ENCODE peak calls at places on chromosomes 1 and 21, in eight cellular contexts. One of them, this sample, is unnamed.

GRCh38 chr21:26443867-26444266 is 129.2 kb downstream of the CYYR1 start:
- DNase-seq in activated CD8-positive, alpha-beta memory T cell treated with anti-CD3 and anti-CD28 coated beads for 48 hours: no peak
- DNase-seq in stimulated activated effector memory CD8-positive, alpha-beta T cell treated with anti-CD3 and anti-CD28 coated beads, Interleukin-12 subunit alpha, Interleukin-12 subunit beta, amount 100 ng/mL, for 72 hours: no peak
- DNase-seq in amniotic epithelial cell: peak
- DNase-seq in T-helper 9 cell: no peak
- DNase-seq in NCI-H226: peak
- DNase-seq in GM23338: no peak
- DNase-seq in KBM-7: no peak
- DNase-seq in this sample: no peak

GRCh38 chr21:36379236-36379635 is 6.0 kb upstream of the CHAF1B start:
- DNase-seq in activated CD8-positive, alpha-beta memory T cell treated with anti-CD3 and anti-CD28 coated beads for 48 hours: no peak
- DNase-seq in stimulated activated effector memory CD8-positive, alpha-beta T cell treated with anti-CD3 and anti-CD28 coated beads, Interleukin-12 subunit alpha, Interleukin-12 subunit beta, amount 100 ng/mL, for 72 hours: no peak
- DNase-seq in amniotic epithelial cell: no peak
- DNase-seq in T-helper 9 cell: no peak
- DNase-seq in NCI-H226: no peak
- DNase-seq in GM23338: no peak
- DNase-seq in KBM-7: no peak
- DNase-seq in this sample: no peak

GRCh38 chr1:214236477-214236876 is 44.5 kb upstream of the SMYD2 start:
- DNase-seq in activated CD8-positive, alpha-beta memory T cell treated with anti-CD3 and anti-CD28 coated beads for 48 hours: no peak
- DNase-seq in stimulated activated effector memory CD8-positive, alpha-beta T cell treated with anti-CD3 and anti-CD28 coated beads, Interleukin-12 subunit alpha, Interleukin-12 subunit beta, amount 100 ng/mL, for 72 hours: no peak
- DNase-seq in amniotic epithelial cell: no peak
- DNase-seq in T-helper 9 cell: no peak
- DNase-seq in NCI-H226: no peak
- DNase-seq in GM23338: no peak
- DNase-seq in KBM-7: no peak
- DNase-seq in this sample: no peak

GRCh38 chr1:106995970-106996369 is 60.5 kb upstream of the PRMT6 start:
- DNase-seq in activated CD8-positive, alpha-beta memory T cell treated with anti-CD3 and anti-CD28 coated beads for 48 hours: no peak
- DNase-seq in stimulated activated effector memory CD8-positive, alpha-beta T cell treated with anti-CD3 and anti-CD28 coated beads, Interleukin-12 subunit alpha, Interleukin-12 subunit beta, amount 100 ng/mL, for 72 hours: no peak
- DNase-seq in amniotic epithelial cell: no peak
- DNase-seq in T-helper 9 cell: no peak
- DNase-seq in NCI-H226: no peak
- DNase-seq in GM23338: no peak
- DNase-seq in KBM-7: no peak
- DNase-seq in this sample: peak

GRCh38 chr1:209038316-209038715 is 545.2 kb upstream of the CAMK1G start:
- DNase-seq in activated CD8-positive, alpha-beta memory T cell treated with anti-CD3 and anti-CD28 coated beads for 48 hours: no peak
- DNase-seq in stimulated activated effector memory CD8-positive, alpha-beta T cell treated with anti-CD3 and anti-CD28 coated beads, Interleukin-12 subunit alpha, Interleukin-12 subunit beta, amount 100 ng/mL, for 72 hours: no peak
- DNase-seq in amniotic epithelial cell: no peak
- DNase-seq in T-helper 9 cell: no peak
- DNase-seq in NCI-H226: no peak
- DNase-seq in GM23338: no peak
- DNase-seq in KBM-7: no peak
- DNase-seq in this sample: no peak

GRCh38 chr1:25692560-25692959 is 76.0 kb downstream of the MAN1C1 start:
- DNase-seq in activated CD8-positive, alpha-beta memory T cell treated with anti-CD3 and anti-CD28 coated beads for 48 hours: no peak
- DNase-seq in stimulated activated effector memory CD8-positive, alpha-beta T cell treated with anti-CD3 and anti-CD28 coated beads, Interleukin-12 subunit alpha, Interleukin-12 subunit beta, amount 100 ng/mL, for 72 hours: no peak
- DNase-seq in amniotic epithelial cell: no peak
- DNase-seq in T-helper 9 cell: no peak
- DNase-seq in NCI-H226: no peak
- DNase-seq in GM23338: peak
- DNase-seq in KBM-7: peak
- DNase-seq in this sample: no peak

GRCh38 chr1:232589809-232590741 is 39.9 kb downstream of the SIPA1L2 start:
- DNase-seq in activated CD8-positive, alpha-beta memory T cell treated with anti-CD3 and anti-CD28 coated beads for 48 hours: no peak
- DNase-seq in stimulated activated effector memory CD8-positive, alpha-beta T cell treated with anti-CD3 and anti-CD28 coated beads, Interleukin-12 subunit alpha, Interleukin-12 subunit beta, amount 100 ng/mL, for 72 hours: no peak
- DNase-seq in amniotic epithelial cell: peak
- DNase-seq in T-helper 9 cell: no peak
- DNase-seq in NCI-H226: no peak
- DNase-seq in GM23338: no peak
- DNase-seq in KBM-7: no peak
- DNase-seq in this sample: no peak

GRCh38 chr1:77283701-77284425 is 2.0 kb downstream of the AK5 start:
- DNase-seq in activated CD8-positive, alpha-beta memory T cell treated with anti-CD3 and anti-CD28 coated beads for 48 hours: no peak
- DNase-seq in stimulated activated effector memory CD8-positive, alpha-beta T cell treated with anti-CD3 and anti-CD28 coated beads, Interleukin-12 subunit alpha, Interleukin-12 subunit beta, amount 100 ng/mL, for 72 hours: no peak
- DNase-seq in amniotic epithelial cell: no peak
- DNase-seq in T-helper 9 cell: no peak
- DNase-seq in NCI-H226: no peak
- DNase-seq in GM23338: no peak
- DNase-seq in KBM-7: no peak
- DNase-seq in this sample: no peak

GRCh38 chr1:170881268-170882265 is 53.8 kb upstream of the MROH9 start:
- DNase-seq in activated CD8-positive, alpha-beta memory T cell treated with anti-CD3 and anti-CD28 coated beads for 48 hours: no peak
- DNase-seq in stimulated activated effector memory CD8-positive, alpha-beta T cell treated with anti-CD3 and anti-CD28 coated beads, Interleukin-12 subunit alpha, Interleukin-12 subunit beta, amount 100 ng/mL, for 72 hours: no peak
- DNase-seq in amniotic epithelial cell: peak
- DNase-seq in T-helper 9 cell: no peak
- DNase-seq in NCI-H226: no peak
- DNase-seq in GM23338: peak
- DNase-seq in KBM-7: peak
- DNase-seq in this sample: no peak

GRCh38 chr1:206635983-206636354 is 633 bp downstream of the DYRK3 start:
- DNase-seq in activated CD8-positive, alpha-beta memory T cell treated with anti-CD3 and anti-CD28 coated beads for 48 hours: no peak
- DNase-seq in stimulated activated effector memory CD8-positive, alpha-beta T cell treated with anti-CD3 and anti-CD28 coated beads, Interleukin-12 subunit alpha, Interleukin-12 subunit beta, amount 100 ng/mL, for 72 hours: no peak
- DNase-seq in amniotic epithelial cell: no peak
- DNase-seq in T-helper 9 cell: no peak
- DNase-seq in NCI-H226: no peak
- DNase-seq in GM23338: no peak
- DNase-seq in KBM-7: peak
- DNase-seq in this sample: no peak

GRCh38 chr1:148309940-148310500 is 157.9 kb upstream of the NBPF11 start:
- DNase-seq in activated CD8-positive, alpha-beta memory T cell treated with anti-CD3 and anti-CD28 coated beads for 48 hours: no peak
- DNase-seq in stimulated activated effector memory CD8-positive, alpha-beta T cell treated with anti-CD3 and anti-CD28 coated beads, Interleukin-12 subunit alpha, Interleukin-12 subunit beta, amount 100 ng/mL, for 72 hours: no peak
- DNase-seq in amniotic epithelial cell: no peak
- DNase-seq in T-helper 9 cell: no peak
- DNase-seq in NCI-H226: no peak
- DNase-seq in GM23338: peak
- DNase-seq in KBM-7: no peak
- DNase-seq in this sample: no peak

GRCh38 chr1:215992620-215993019 is 425.5 kb downstream of the KCTD3 start:
- DNase-seq in activated CD8-positive, alpha-beta memory T cell treated with anti-CD3 and anti-CD28 coated beads for 48 hours: no peak
- DNase-seq in stimulated activated effector memory CD8-positive, alpha-beta T cell treated with anti-CD3 and anti-CD28 coated beads, Interleukin-12 subunit alpha, Interleukin-12 subunit beta, amount 100 ng/mL, for 72 hours: no peak
- DNase-seq in amniotic epithelial cell: no peak
- DNase-seq in T-helper 9 cell: no peak
- DNase-seq in NCI-H226: no peak
- DNase-seq in GM23338: peak
- DNase-seq in KBM-7: peak
- DNase-seq in this sample: no peak

GRCh38 chr21:42219606-42220137 is 732 bp downstream of the ABCG1 start:
- DNase-seq in activated CD8-positive, alpha-beta memory T cell treated with anti-CD3 and anti-CD28 coated beads for 48 hours: no peak
- DNase-seq in stimulated activated effector memory CD8-positive, alpha-beta T cell treated with anti-CD3 and anti-CD28 coated beads, Interleukin-12 subunit alpha, Interleukin-12 subunit beta, amount 100 ng/mL, for 72 hours: peak
- DNase-seq in amniotic epithelial cell: no peak
- DNase-seq in T-helper 9 cell: peak
- DNase-seq in NCI-H226: no peak
- DNase-seq in GM23338: peak
- DNase-seq in KBM-7: no peak
- DNase-seq in this sample: no peak

GRCh38 chr21:42539342-42539741 is 25.7 kb downstream of the SLC37A1 start:
- DNase-seq in activated CD8-positive, alpha-beta memory T cell treated with anti-CD3 and anti-CD28 coated beads for 48 hours: no peak
- DNase-seq in stimulated activated effector memory CD8-positive, alpha-beta T cell treated with anti-CD3 and anti-CD28 coated beads, Interleukin-12 subunit alpha, Interleukin-12 subunit beta, amount 100 ng/mL, for 72 hours: no peak
- DNase-seq in amniotic epithelial cell: no peak
- DNase-seq in T-helper 9 cell: no peak
- DNase-seq in NCI-H226: no peak
- DNase-seq in GM23338: no peak
- DNase-seq in KBM-7: no peak
- DNase-seq in this sample: no peak

GRCh38 chr1:39926820-39927219 is 25.1 kb upstream of the MYCL start:
- DNase-seq in activated CD8-positive, alpha-beta memory T cell treated with anti-CD3 and anti-CD28 coated beads for 48 hours: no peak
- DNase-seq in stimulated activated effector memory CD8-positive, alpha-beta T cell treated with anti-CD3 and anti-CD28 coated beads, Interleukin-12 subunit alpha, Interleukin-12 subunit beta, amount 100 ng/mL, for 72 hours: no peak
- DNase-seq in amniotic epithelial cell: no peak
- DNase-seq in T-helper 9 cell: no peak
- DNase-seq in NCI-H226: no peak
- DNase-seq in GM23338: no peak
- DNase-seq in KBM-7: no peak
- DNase-seq in this sample: no peak

GRCh38 chr1:64962447-64962846 is 3.9 kb downstream of the JAK1 start:
- DNase-seq in activated CD8-positive, alpha-beta memory T cell treated with anti-CD3 and anti-CD28 coated beads for 48 hours: no peak
- DNase-seq in stimulated activated effector memory CD8-positive, alpha-beta T cell treated with anti-CD3 and anti-CD28 coated beads, Interleukin-12 subunit alpha, Interleukin-12 subunit beta, amount 100 ng/mL, for 72 hours: no peak
- DNase-seq in amniotic epithelial cell: no peak
- DNase-seq in T-helper 9 cell: no peak
- DNase-seq in NCI-H226: no peak
- DNase-seq in GM23338: no peak
- DNase-seq in KBM-7: peak
- DNase-seq in this sample: peak

GRCh38 chr1:110011527-110012041 is 22.8 kb upstream of the STRIP1 start:
- DNase-seq in activated CD8-positive, alpha-beta memory T cell treated with anti-CD3 and anti-CD28 coated beads for 48 hours: no peak
- DNase-seq in stimulated activated effector memory CD8-positive, alpha-beta T cell treated with anti-CD3 and anti-CD28 coated beads, Interleukin-12 subunit alpha, Interleukin-12 subunit beta, amount 100 ng/mL, for 72 hours: no peak
- DNase-seq in amniotic epithelial cell: peak
- DNase-seq in T-helper 9 cell: no peak
- DNase-seq in NCI-H226: peak
- DNase-seq in GM23338: peak
- DNase-seq in KBM-7: peak
- DNase-seq in this sample: peak

GRCh38 chr1:17674707-17675505 is 80.2 kb upstream of the ACTL8 start:
- DNase-seq in activated CD8-positive, alpha-beta memory T cell treated with anti-CD3 and anti-CD28 coated beads for 48 hours: no peak
- DNase-seq in stimulated activated effector memory CD8-positive, alpha-beta T cell treated with anti-CD3 and anti-CD28 coated beads, Interleukin-12 subunit alpha, Interleukin-12 subunit beta, amount 100 ng/mL, for 72 hours: no peak
- DNase-seq in amniotic epithelial cell: peak
- DNase-seq in T-helper 9 cell: no peak
- DNase-seq in NCI-H226: no peak
- DNase-seq in GM23338: no peak
- DNase-seq in KBM-7: no peak
- DNase-seq in this sample: no peak

GRCh38 chr1:177346960-177347359 is 176.2 kb downstream of the BRINP2 start:
- DNase-seq in activated CD8-positive, alpha-beta memory T cell treated with anti-CD3 and anti-CD28 coated beads for 48 hours: no peak
- DNase-seq in stimulated activated effector memory CD8-positive, alpha-beta T cell treated with anti-CD3 and anti-CD28 coated beads, Interleukin-12 subunit alpha, Interleukin-12 subunit beta, amount 100 ng/mL, for 72 hours: no peak
- DNase-seq in amniotic epithelial cell: no peak
- DNase-seq in T-helper 9 cell: no peak
- DNase-seq in NCI-H226: no peak
- DNase-seq in GM23338: no peak
- DNase-seq in KBM-7: no peak
- DNase-seq in this sample: no peak

GRCh38 chr1:35111106-35111505 is 31.9 kb downstream of the ZMYM1 start:
- DNase-seq in activated CD8-positive, alpha-beta memory T cell treated with anti-CD3 and anti-CD28 coated beads for 48 hours: no peak
- DNase-seq in stimulated activated effector memory CD8-positive, alpha-beta T cell treated with anti-CD3 and anti-CD28 coated beads, Interleukin-12 subunit alpha, Interleukin-12 subunit beta, amount 100 ng/mL, for 72 hours: no peak
- DNase-seq in amniotic epithelial cell: peak
- DNase-seq in T-helper 9 cell: no peak
- DNase-seq in NCI-H226: peak
- DNase-seq in GM23338: no peak
- DNase-seq in KBM-7: no peak
- DNase-seq in this sample: no peak

GRCh38 chr1:71521655-71522264 is 440.9 kb upstream of the ZRANB2 start:
- DNase-seq in activated CD8-positive, alpha-beta memory T cell treated with anti-CD3 and anti-CD28 coated beads for 48 hours: no peak
- DNase-seq in stimulated activated effector memory CD8-positive, alpha-beta T cell treated with anti-CD3 and anti-CD28 coated beads, Interleukin-12 subunit alpha, Interleukin-12 subunit beta, amount 100 ng/mL, for 72 hours: no peak
- DNase-seq in amniotic epithelial cell: peak
- DNase-seq in T-helper 9 cell: no peak
- DNase-seq in NCI-H226: no peak
- DNase-seq in GM23338: peak
- DNase-seq in KBM-7: peak
- DNase-seq in this sample: no peak

GRCh38 chr21:35683620-35684019 is 376.7 kb downstream of the SETD4 start:
- DNase-seq in activated CD8-positive, alpha-beta memory T cell treated with anti-CD3 and anti-CD28 coated beads for 48 hours: no peak
- DNase-seq in stimulated activated effector memory CD8-positive, alpha-beta T cell treated with anti-CD3 and anti-CD28 coated beads, Interleukin-12 subunit alpha, Interleukin-12 subunit beta, amount 100 ng/mL, for 72 hours: no peak
- DNase-seq in amniotic epithelial cell: no peak
- DNase-seq in T-helper 9 cell: no peak
- DNase-seq in NCI-H226: no peak
- DNase-seq in GM23338: no peak
- DNase-seq in KBM-7: no peak
- DNase-seq in this sample: no peak

GRCh38 chr1:248847181-248847955 is 9.3 kb downstream of the ZNF672 start:
- DNase-seq in activated CD8-positive, alpha-beta memory T cell treated with anti-CD3 and anti-CD28 coated beads for 48 hours: no peak
- DNase-seq in stimulated activated effector memory CD8-positive, alpha-beta T cell treated with anti-CD3 and anti-CD28 coated beads, Interleukin-12 subunit alpha, Interleukin-12 subunit beta, amount 100 ng/mL, for 72 hours: no peak
- DNase-seq in amniotic epithelial cell: no peak
- DNase-seq in T-helper 9 cell: no peak
- DNase-seq in NCI-H226: no peak
- DNase-seq in GM23338: peak
- DNase-seq in KBM-7: no peak
- DNase-seq in this sample: no peak

GRCh38 chr1:63704443-63704842 is 69.4 kb upstream of the ROR1 start:
- DNase-seq in activated CD8-positive, alpha-beta memory T cell treated with anti-CD3 and anti-CD28 coated beads for 48 hours: no peak
- DNase-seq in stimulated activated effector memory CD8-positive, alpha-beta T cell treated with anti-CD3 and anti-CD28 coated beads, Interleukin-12 subunit alpha, Interleukin-12 subunit beta, amount 100 ng/mL, for 72 hours: no peak
- DNase-seq in amniotic epithelial cell: no peak
- DNase-seq in T-helper 9 cell: no peak
- DNase-seq in NCI-H226: peak
- DNase-seq in GM23338: no peak
- DNase-seq in KBM-7: no peak
- DNase-seq in this sample: no peak

This sample was measured in GM06990.